ENCODE peak calls at places on chromosomes 16 and 17, in five cellular contexts. One of them, this sample, is unnamed.

GRCh38 chr17:12512712-12513355 is 152.9 kb upstream of the MYOCD start:
- DNase-seq in uterus: no peak
- DNase-seq in CD8-positive, alpha-beta memory T cell: no peak
- DNase-seq in nucleus accumbens: no peak
- DNase-seq in HTR-8/SVneo: no peak
- DNase-seq in this sample: no peak

GRCh38 chr17:44199553-44200477 is at the start of gene ATXN7L3:
- DNase-seq in uterus: peak
- DNase-seq in CD8-positive, alpha-beta memory T cell: peak
- DNase-seq in nucleus accumbens: peak
- DNase-seq in HTR-8/SVneo: peak
- DNase-seq in this sample: peak

GRCh38 chr16:67415872-67416793 is at the start of gene ZDHHC1:
- DNase-seq in uterus: peak
- DNase-seq in CD8-positive, alpha-beta memory T cell: peak
- DNase-seq in nucleus accumbens: peak
- DNase-seq in HTR-8/SVneo: peak
- DNase-seq in this sample: peak

GRCh38 chr17:42679001-42679491 is 2.3 kb upstream of the PLEKHH3 start:
- DNase-seq in uterus: peak
- DNase-seq in CD8-positive, alpha-beta memory T cell: no peak
- DNase-seq in nucleus accumbens: peak
- DNase-seq in HTR-8/SVneo: peak
- DNase-seq in this sample: peak

GRCh38 chr17:2101448-2102257 is 46.8 kb downstream of the HIC1 start:
- DNase-seq in uterus: peak
- DNase-seq in CD8-positive, alpha-beta memory T cell: peak
- DNase-seq in nucleus accumbens: no peak
- DNase-seq in HTR-8/SVneo: no peak
- DNase-seq in this sample: no peak

GRCh38 chr16:56610609-56611111 is 2.3 kb downstream of the MT2A start:
- DNase-seq in uterus: no peak
- DNase-seq in CD8-positive, alpha-beta memory T cell: no peak
- DNase-seq in nucleus accumbens: no peak
- DNase-seq in HTR-8/SVneo: no peak
- DNase-seq in this sample: peak

GRCh38 chr16:4664538-4665418 is 28.6 kb upstream of the NUDT16L1 start:
- DNase-seq in uterus: peak
- DNase-seq in CD8-positive, alpha-beta memory T cell: peak
- DNase-seq in nucleus accumbens: no peak
- DNase-seq in HTR-8/SVneo: no peak
- DNase-seq in this sample: no peak

GRCh38 chr17:5226940-5227878 is 7.5 kb downstream of the SCIMP start:
- DNase-seq in uterus: no peak
- DNase-seq in CD8-positive, alpha-beta memory T cell: peak
- DNase-seq in nucleus accumbens: no peak
- DNase-seq in HTR-8/SVneo: no peak
- DNase-seq in this sample: no peak

GRCh38 chr16:67537270-67537635 is 8.6 kb downstream of the RIPOR1 start:
- DNase-seq in uterus: peak
- DNase-seq in CD8-positive, alpha-beta memory T cell: peak
- DNase-seq in nucleus accumbens: no peak
- DNase-seq in HTR-8/SVneo: peak
- DNase-seq in this sample: peak

GRCh38 chr17:40452074-40452787 is 9.0 kb downstream of the IGFBP4 start:
- DNase-seq in uterus: peak
- DNase-seq in CD8-positive, alpha-beta memory T cell: no peak
- DNase-seq in nucleus accumbens: no peak
- DNase-seq in HTR-8/SVneo: no peak
- DNase-seq in this sample: peak

GRCh38 chr16:78925071-78925714 is 675.3 kb downstream of the MAF start:
- DNase-seq in uterus: no peak
- DNase-seq in CD8-positive, alpha-beta memory T cell: peak
- DNase-seq in nucleus accumbens: no peak
- DNase-seq in HTR-8/SVneo: no peak
- DNase-seq in this sample: peak

GRCh38 chr16:27264151-27264550 is 4.4 kb downstream of the NSMCE1 start:
- DNase-seq in uterus: no peak
- DNase-seq in CD8-positive, alpha-beta memory T cell: no peak
- DNase-seq in nucleus accumbens: no peak
- DNase-seq in HTR-8/SVneo: no peak
- DNase-seq in this sample: no peak

GRCh38 chr16:52547001-52547833 is at the start of gene TOX3:
- DNase-seq in uterus: no peak
- DNase-seq in CD8-positive, alpha-beta memory T cell: no peak
- DNase-seq in nucleus accumbens: no peak
- DNase-seq in HTR-8/SVneo: no peak
- DNase-seq in this sample: no peak

GRCh38 chr16:71882505-71883192 is 1.3 kb downstream of the ZNF821 start:
- DNase-seq in uterus: peak
- DNase-seq in CD8-positive, alpha-beta memory T cell: peak
- DNase-seq in nucleus accumbens: peak
- DNase-seq in HTR-8/SVneo: peak
- DNase-seq in this sample: peak

GRCh38 chr16:30874821-30875717 is 18.8 kb downstream of the BCL7C start:
- DNase-seq in uterus: peak
- DNase-seq in CD8-positive, alpha-beta memory T cell: peak
- DNase-seq in nucleus accumbens: peak
- DNase-seq in HTR-8/SVneo: peak
- DNase-seq in this sample: peak

GRCh38 chr16:66324785-66325184 is 41.7 kb upstream of the CDH5 start:
- DNase-seq in uterus: no peak
- DNase-seq in CD8-positive, alpha-beta memory T cell: no peak
- DNase-seq in nucleus accumbens: peak
- DNase-seq in HTR-8/SVneo: peak
- DNase-seq in this sample: peak

GRCh38 chr16:66435896-66436295 is 8.8 kb downstream of the BEAN1 start:
- DNase-seq in uterus: no peak
- DNase-seq in CD8-positive, alpha-beta memory T cell: no peak
- DNase-seq in nucleus accumbens: no peak
- DNase-seq in HTR-8/SVneo: no peak
- DNase-seq in this sample: no peak

GRCh38 chr16:80433617-80434016 is 107.2 kb upstream of the DYNLRB2 start:
- DNase-seq in uterus: no peak
- DNase-seq in CD8-positive, alpha-beta memory T cell: no peak
- DNase-seq in nucleus accumbens: no peak
- DNase-seq in HTR-8/SVneo: no peak
- DNase-seq in this sample: no peak

GRCh38 chr16:1105888-1106620 is 10.0 kb upstream of the C1QTNF8 start:
- DNase-seq in uterus: peak
- DNase-seq in CD8-positive, alpha-beta memory T cell: no peak
- DNase-seq in nucleus accumbens: peak
- DNase-seq in HTR-8/SVneo: peak
- DNase-seq in this sample: peak

GRCh38 chr16:79721186-79721745 is 120.7 kb upstream of the MAF start:
- DNase-seq in uterus: peak
- DNase-seq in CD8-positive, alpha-beta memory T cell: no peak
- DNase-seq in nucleus accumbens: no peak
- DNase-seq in HTR-8/SVneo: no peak
- DNase-seq in this sample: no peak

GRCh38 chr16:54431041-54431996 is 144.7 kb upstream of the IRX3 start:
- DNase-seq in uterus: no peak
- DNase-seq in CD8-positive, alpha-beta memory T cell: no peak
- DNase-seq in nucleus accumbens: no peak
- DNase-seq in HTR-8/SVneo: peak
- DNase-seq in this sample: peak

GRCh38 chr17:71472809-71473789 is 647.7 kb upstream of the SOX9 start:
- DNase-seq in uterus: no peak
- DNase-seq in CD8-positive, alpha-beta memory T cell: no peak
- DNase-seq in nucleus accumbens: no peak
- DNase-seq in HTR-8/SVneo: peak
- DNase-seq in this sample: peak

GRCh38 chr17:33498069-33498468 is 205.0 kb upstream of the ASIC2 start:
- DNase-seq in uterus: no peak
- DNase-seq in CD8-positive, alpha-beta memory T cell: no peak
- DNase-seq in nucleus accumbens: no peak
- DNase-seq in HTR-8/SVneo: no peak
- DNase-seq in this sample: no peak

GRCh38 chr17:27379863-27380533 is 76.2 kb upstream of the KSR1 start:
- DNase-seq in uterus: peak
- DNase-seq in CD8-positive, alpha-beta memory T cell: no peak
- DNase-seq in nucleus accumbens: peak
- DNase-seq in HTR-8/SVneo: no peak
- DNase-seq in this sample: no peak

GRCh38 chr16:48479955-48480354 is 94.7 kb upstream of the SIAH1 start:
- DNase-seq in uterus: no peak
- DNase-seq in CD8-positive, alpha-beta memory T cell: no peak
- DNase-seq in nucleus accumbens: no peak
- DNase-seq in HTR-8/SVneo: no peak
- DNase-seq in this sample: no peak

GRCh38 chr17:27543464-27543856 is 87.2 kb downstream of the KSR1 start:
- DNase-seq in uterus: no peak
- DNase-seq in CD8-positive, alpha-beta memory T cell: no peak
- DNase-seq in nucleus accumbens: no peak
- DNase-seq in HTR-8/SVneo: no peak
- DNase-seq in this sample: no peak

GRCh38 chr17:49739662-49740271 is 24.2 kb downstream of the FAM117A start:
- DNase-seq in uterus: peak
- DNase-seq in CD8-positive, alpha-beta memory T cell: peak
- DNase-seq in nucleus accumbens: no peak
- DNase-seq in HTR-8/SVneo: no peak
- DNase-seq in this sample: peak

GRCh38 chr17:78174332-78174869 is 6.0 kb downstream of the SYNGR2 start:
- DNase-seq in uterus: peak
- DNase-seq in CD8-positive, alpha-beta memory T cell: no peak
- DNase-seq in nucleus accumbens: peak
- DNase-seq in HTR-8/SVneo: no peak
- DNase-seq in this sample: no peak

GRCh38 chr16:2715519-2715918 is 4.5 kb downstream of the PRSS27 start:
- DNase-seq in uterus: peak
- DNase-seq in CD8-positive, alpha-beta memory T cell: peak
- DNase-seq in nucleus accumbens: peak
- DNase-seq in HTR-8/SVneo: no peak
- DNase-seq in this sample: peak

GRCh38 chr17:40617678-40618240 is 29.9 kb downstream of the SMARCE1 start:
- DNase-seq in uterus: no peak
- DNase-seq in CD8-positive, alpha-beta memory T cell: no peak
- DNase-seq in nucleus accumbens: no peak
- DNase-seq in HTR-8/SVneo: no peak
- DNase-seq in this sample: no peak

GRCh38 chr17:52106638-52107261 is 51.8 kb downstream of the CA10 start:
- DNase-seq in uterus: peak
- DNase-seq in CD8-positive, alpha-beta memory T cell: no peak
- DNase-seq in nucleus accumbens: peak
- DNase-seq in HTR-8/SVneo: peak
- DNase-seq in this sample: peak

GRCh38 chr17:41769346-41769862 is 17.1 kb downstream of the JUP start:
- DNase-seq in uterus: no peak
- DNase-seq in CD8-positive, alpha-beta memory T cell: no peak
- DNase-seq in nucleus accumbens: no peak
- DNase-seq in HTR-8/SVneo: no peak
- DNase-seq in this sample: no peak

GRCh38 chr17:64226132-64226531 is 36.9 kb downstream of the TEX2 start:
- DNase-seq in uterus: no peak
- DNase-seq in CD8-positive, alpha-beta memory T cell: no peak
- DNase-seq in nucleus accumbens: no peak
- DNase-seq in HTR-8/SVneo: no peak
- DNase-seq in this sample: peak

GRCh38 chr16:16019488-16019887 is 70.1 kb downstream of the ABCC1 start:
- DNase-seq in uterus: no peak
- DNase-seq in CD8-positive, alpha-beta memory T cell: no peak
- DNase-seq in nucleus accumbens: no peak
- DNase-seq in HTR-8/SVneo: peak
- DNase-seq in this sample: peak

GRCh38 chr16:1197237-1197866 is 27.7 kb downstream of the TPSG1 start:
- DNase-seq in uterus: no peak
- DNase-seq in CD8-positive, alpha-beta memory T cell: no peak
- DNase-seq in nucleus accumbens: no peak
- DNase-seq in HTR-8/SVneo: no peak
- DNase-seq in this sample: no peak

GRCh38 chr16:70422543-70422942 is 16.4 kb downstream of the ST3GAL2 start:
- DNase-seq in uterus: no peak
- DNase-seq in CD8-positive, alpha-beta memory T cell: no peak
- DNase-seq in nucleus accumbens: no peak
- DNase-seq in HTR-8/SVneo: no peak
- DNase-seq in this sample: no peak

GRCh38 chr16:28187595-28188004 is 24.2 kb downstream of the XPO6 start:
- DNase-seq in uterus: no peak
- DNase-seq in CD8-positive, alpha-beta memory T cell: peak
- DNase-seq in nucleus accumbens: no peak
- DNase-seq in HTR-8/SVneo: no peak
- DNase-seq in this sample: no peak

GRCh38 chr16:88599092-88599733 is 29.0 kb downstream of the ZC3H18 start:
- DNase-seq in uterus: no peak
- DNase-seq in CD8-positive, alpha-beta memory T cell: no peak
- DNase-seq in nucleus accumbens: no peak
- DNase-seq in HTR-8/SVneo: no peak
- DNase-seq in this sample: no peak